ENCODE peak calls at places on chromosomes 11 and 22, in six cellular contexts. One of them, this sample, is unnamed.

GRCh38 chr11:2652857-2653643 is 46.7 kb downstream of the KCNQ1OT1 start:
- DNase-seq in astrocyte of the spinal cord: no peak
- DNase-seq in coronary artery: no peak
- DNase-seq in Caco-2: no peak
- DNase-seq in mesothelial cell of epicardium: no peak
- DNase-seq in nephron progenitor cell: no peak
- DNase-seq in this sample: no peak

GRCh38 chr11:98600103-98600502 is 420.6 kb upstream of the CNTN5 start:
- DNase-seq in astrocyte of the spinal cord: no peak
- DNase-seq in coronary artery: no peak
- DNase-seq in Caco-2: no peak
- DNase-seq in mesothelial cell of epicardium: no peak
- DNase-seq in nephron progenitor cell: no peak
- DNase-seq in this sample: no peak

GRCh38 chr22:37186997-37187522 is 987 bp downstream of the C1QTNF6 start:
- DNase-seq in astrocyte of the spinal cord: no peak
- DNase-seq in coronary artery: no peak
- DNase-seq in Caco-2: no peak
- DNase-seq in mesothelial cell of epicardium: no peak
- DNase-seq in nephron progenitor cell: no peak
- DNase-seq in this sample: no peak

GRCh38 chr22:36577019-36577418 is 48.1 kb upstream of the EIF3D start:
- DNase-seq in astrocyte of the spinal cord: peak
- DNase-seq in coronary artery: no peak
- DNase-seq in Caco-2: no peak
- DNase-seq in mesothelial cell of epicardium: no peak
- DNase-seq in nephron progenitor cell: no peak
- DNase-seq in this sample: no peak

GRCh38 chr22:42977574-42977973 is 37.4 kb downstream of the PACSIN2 start:
- DNase-seq in astrocyte of the spinal cord: no peak
- DNase-seq in coronary artery: no peak
- DNase-seq in Caco-2: no peak
- DNase-seq in mesothelial cell of epicardium: no peak
- DNase-seq in nephron progenitor cell: no peak
- DNase-seq in this sample: no peak

GRCh38 chr11:76629853-76630599 is 40.5 kb downstream of the LRRC32 start:
- DNase-seq in astrocyte of the spinal cord: no peak
- DNase-seq in coronary artery: no peak
- DNase-seq in Caco-2: no peak
- DNase-seq in mesothelial cell of epicardium: no peak
- DNase-seq in nephron progenitor cell: no peak
- DNase-seq in this sample: no peak

GRCh38 chr22:45684752-45685359 is 13.2 kb downstream of the ATXN10 start:
- DNase-seq in astrocyte of the spinal cord: no peak
- DNase-seq in coronary artery: no peak
- DNase-seq in Caco-2: no peak
- DNase-seq in mesothelial cell of epicardium: no peak
- DNase-seq in nephron progenitor cell: no peak
- DNase-seq in this sample: no peak

GRCh38 chr11:46438211-46438610 is 46.6 kb upstream of the CHRM4 start:
- DNase-seq in astrocyte of the spinal cord: no peak
- DNase-seq in coronary artery: no peak
- DNase-seq in Caco-2: no peak
- DNase-seq in mesothelial cell of epicardium: no peak
- DNase-seq in nephron progenitor cell: no peak
- DNase-seq in this sample: no peak

GRCh38 chr22:42933783-42934144 is 76.7 kb upstream of the ARFGAP3 start:
- DNase-seq in astrocyte of the spinal cord: peak
- DNase-seq in coronary artery: no peak
- DNase-seq in Caco-2: no peak
- DNase-seq in mesothelial cell of epicardium: no peak
- DNase-seq in nephron progenitor cell: no peak
- DNase-seq in this sample: no peak

GRCh38 chr22:39900306-39901227 is at the start of gene GRAP2:
- DNase-seq in astrocyte of the spinal cord: no peak
- DNase-seq in coronary artery: no peak
- DNase-seq in Caco-2: no peak
- DNase-seq in mesothelial cell of epicardium: no peak
- DNase-seq in nephron progenitor cell: no peak
- DNase-seq in this sample: no peak

GRCh38 chr11:29159552-29160465 is 857.0 kb downstream of the KCNA4 start:
- DNase-seq in astrocyte of the spinal cord: peak
- DNase-seq in coronary artery: no peak
- DNase-seq in Caco-2: peak
- DNase-seq in mesothelial cell of epicardium: peak
- DNase-seq in nephron progenitor cell: peak
- DNase-seq in this sample: peak

GRCh38 chr22:40348025-40348658 is 1.8 kb downstream of the ADSL start:
- DNase-seq in astrocyte of the spinal cord: peak
- DNase-seq in coronary artery: no peak
- DNase-seq in Caco-2: no peak
- DNase-seq in mesothelial cell of epicardium: no peak
- DNase-seq in nephron progenitor cell: peak
- DNase-seq in this sample: peak

GRCh38 chr11:20226936-20227335 is 66.7 kb upstream of the DBX1 start:
- DNase-seq in astrocyte of the spinal cord: no peak
- DNase-seq in coronary artery: no peak
- DNase-seq in Caco-2: no peak
- DNase-seq in mesothelial cell of epicardium: no peak
- DNase-seq in nephron progenitor cell: no peak
- DNase-seq in this sample: no peak

GRCh38 chr11:73265278-73265810 is 6.8 kb upstream of the P2RY6 start:
- DNase-seq in astrocyte of the spinal cord: no peak
- DNase-seq in coronary artery: peak
- DNase-seq in Caco-2: no peak
- DNase-seq in mesothelial cell of epicardium: no peak
- DNase-seq in nephron progenitor cell: no peak
- DNase-seq in this sample: no peak

GRCh38 chr22:46280999-46281623 is 13.3 kb downstream of the TTC38 start:
- DNase-seq in astrocyte of the spinal cord: no peak
- DNase-seq in coronary artery: no peak
- DNase-seq in Caco-2: no peak
- DNase-seq in mesothelial cell of epicardium: no peak
- DNase-seq in nephron progenitor cell: no peak
- DNase-seq in this sample: no peak

GRCh38 chr11:39367526-39367925 is 2091.9 kb downstream of the LRRC4C start:
- DNase-seq in astrocyte of the spinal cord: no peak
- DNase-seq in coronary artery: no peak
- DNase-seq in Caco-2: no peak
- DNase-seq in mesothelial cell of epicardium: no peak
- DNase-seq in nephron progenitor cell: no peak
- DNase-seq in this sample: no peak

GRCh38 chr11:10379022-10379421 is 74.1 kb downstream of the ADM start:
- DNase-seq in astrocyte of the spinal cord: no peak
- DNase-seq in coronary artery: no peak
- DNase-seq in Caco-2: no peak
- DNase-seq in mesothelial cell of epicardium: no peak
- DNase-seq in nephron progenitor cell: peak
- DNase-seq in this sample: peak

GRCh38 chr11:115306703-115307102 is 197.5 kb downstream of the CADM1 start:
- DNase-seq in astrocyte of the spinal cord: no peak
- DNase-seq in coronary artery: no peak
- DNase-seq in Caco-2: no peak
- DNase-seq in mesothelial cell of epicardium: no peak
- DNase-seq in nephron progenitor cell: no peak
- DNase-seq in this sample: no peak

GRCh38 chr22:17418890-17419324 is 49.6 kb downstream of the CECR2 start:
- DNase-seq in astrocyte of the spinal cord: no peak
- DNase-seq in coronary artery: no peak
- DNase-seq in Caco-2: no peak
- DNase-seq in mesothelial cell of epicardium: no peak
- DNase-seq in nephron progenitor cell: no peak
- DNase-seq in this sample: no peak

GRCh38 chr11:26844963-26845362 is 123.1 kb upstream of the SLC5A12 start:
- DNase-seq in astrocyte of the spinal cord: no peak
- DNase-seq in coronary artery: no peak
- DNase-seq in Caco-2: no peak
- DNase-seq in mesothelial cell of epicardium: no peak
- DNase-seq in nephron progenitor cell: no peak
- DNase-seq in this sample: no peak

GRCh38 chr11:29485641-29486040 is 531.2 kb downstream of the KCNA4 start:
- DNase-seq in astrocyte of the spinal cord: no peak
- DNase-seq in coronary artery: no peak
- DNase-seq in Caco-2: no peak
- DNase-seq in mesothelial cell of epicardium: no peak
- DNase-seq in nephron progenitor cell: no peak
- DNase-seq in this sample: no peak

GRCh38 chr11:33734441-33735165 is 1.6 kb downstream of the CD59 start:
- DNase-seq in astrocyte of the spinal cord: peak
- DNase-seq in coronary artery: no peak
- DNase-seq in Caco-2: no peak
- DNase-seq in mesothelial cell of epicardium: no peak
- DNase-seq in nephron progenitor cell: no peak
- DNase-seq in this sample: no peak

GRCh38 chr11:48170176-48170839 is 46.3 kb upstream of the OR4B1 start:
- DNase-seq in astrocyte of the spinal cord: peak
- DNase-seq in coronary artery: no peak
- DNase-seq in Caco-2: no peak
- DNase-seq in mesothelial cell of epicardium: no peak
- DNase-seq in nephron progenitor cell: no peak
- DNase-seq in this sample: no peak

GRCh38 chr11:65183201-65183891 is 1.6 kb downstream of the CAPN1 start:
- DNase-seq in astrocyte of the spinal cord: no peak
- DNase-seq in coronary artery: no peak
- DNase-seq in Caco-2: no peak
- DNase-seq in mesothelial cell of epicardium: no peak
- DNase-seq in nephron progenitor cell: no peak
- DNase-seq in this sample: no peak

GRCh38 chr11:16924826-16925494 is 89.3 kb downstream of the PLEKHA7 start:
- DNase-seq in astrocyte of the spinal cord: peak
- DNase-seq in coronary artery: no peak
- DNase-seq in Caco-2: peak
- DNase-seq in mesothelial cell of epicardium: peak
- DNase-seq in nephron progenitor cell: peak
- DNase-seq in this sample: peak

GRCh38 chr11:65071907-65072630 is 11.8 kb downstream of the CDCA5 start:
- DNase-seq in astrocyte of the spinal cord: no peak
- DNase-seq in coronary artery: no peak
- DNase-seq in Caco-2: no peak
- DNase-seq in mesothelial cell of epicardium: no peak
- DNase-seq in nephron progenitor cell: no peak
- DNase-seq in this sample: no peak

GRCh38 chr11:47109882-47110281 is 66.8 kb downstream of the ARFGAP2 start:
- DNase-seq in astrocyte of the spinal cord: no peak
- DNase-seq in coronary artery: no peak
- DNase-seq in Caco-2: no peak
- DNase-seq in mesothelial cell of epicardium: no peak
- DNase-seq in nephron progenitor cell: no peak
- DNase-seq in this sample: no peak

GRCh38 chr11:128190312-128190711 is 397.0 kb downstream of the ETS1 start:
- DNase-seq in astrocyte of the spinal cord: no peak
- DNase-seq in coronary artery: no peak
- DNase-seq in Caco-2: no peak
- DNase-seq in mesothelial cell of epicardium: no peak
- DNase-seq in nephron progenitor cell: no peak
- DNase-seq in this sample: no peak

GRCh38 chr11:77775941-77776340 is 44.6 kb downstream of the RSF1 start:
- DNase-seq in astrocyte of the spinal cord: no peak
- DNase-seq in coronary artery: no peak
- DNase-seq in Caco-2: no peak
- DNase-seq in mesothelial cell of epicardium: no peak
- DNase-seq in nephron progenitor cell: no peak
- DNase-seq in this sample: no peak
- TF ChIP-seq CTCF in astrocyte of the spinal cord: no peak
- TF ChIP-seq CTCF in coronary artery: no peak
- TF ChIP-seq CTCF in Caco-2: no peak
- TF ChIP-seq CTCF in mesothelial cell of epicardium: no peak
- TF ChIP-seq CTCF in nephron progenitor cell: no peak
- TF ChIP-seq CTCF in this sample: no peak

GRCh38 chr22:19816372-19817119 is 38.1 kb downstream of the GNB1L start:
- DNase-seq in astrocyte of the spinal cord: no peak
- DNase-seq in coronary artery: no peak
- DNase-seq in Caco-2: no peak
- DNase-seq in mesothelial cell of epicardium: peak
- DNase-seq in nephron progenitor cell: no peak
- DNase-seq in this sample: no peak

GRCh38 chr22:19818264-19819208 is 36.1 kb downstream of the GNB1L start:
- DNase-seq in astrocyte of the spinal cord: no peak
- DNase-seq in coronary artery: peak
- DNase-seq in Caco-2: no peak
- DNase-seq in mesothelial cell of epicardium: peak
- DNase-seq in nephron progenitor cell: no peak
- DNase-seq in this sample: peak

GRCh38 chr22:19815823-19816290 is 38.8 kb downstream of the GNB1L start:
- DNase-seq in astrocyte of the spinal cord: no peak
- DNase-seq in coronary artery: no peak
- DNase-seq in Caco-2: no peak
- DNase-seq in mesothelial cell of epicardium: peak
- DNase-seq in nephron progenitor cell: no peak
- DNase-seq in this sample: no peak

GRCh38 chr22:19819209-19819910 is 35.3 kb downstream of the GNB1L start:
- DNase-seq in astrocyte of the spinal cord: no peak
- DNase-seq in coronary artery: peak
- DNase-seq in Caco-2: no peak
- DNase-seq in mesothelial cell of epicardium: peak
- DNase-seq in nephron progenitor cell: no peak
- DNase-seq in this sample: no peak

DNA sequence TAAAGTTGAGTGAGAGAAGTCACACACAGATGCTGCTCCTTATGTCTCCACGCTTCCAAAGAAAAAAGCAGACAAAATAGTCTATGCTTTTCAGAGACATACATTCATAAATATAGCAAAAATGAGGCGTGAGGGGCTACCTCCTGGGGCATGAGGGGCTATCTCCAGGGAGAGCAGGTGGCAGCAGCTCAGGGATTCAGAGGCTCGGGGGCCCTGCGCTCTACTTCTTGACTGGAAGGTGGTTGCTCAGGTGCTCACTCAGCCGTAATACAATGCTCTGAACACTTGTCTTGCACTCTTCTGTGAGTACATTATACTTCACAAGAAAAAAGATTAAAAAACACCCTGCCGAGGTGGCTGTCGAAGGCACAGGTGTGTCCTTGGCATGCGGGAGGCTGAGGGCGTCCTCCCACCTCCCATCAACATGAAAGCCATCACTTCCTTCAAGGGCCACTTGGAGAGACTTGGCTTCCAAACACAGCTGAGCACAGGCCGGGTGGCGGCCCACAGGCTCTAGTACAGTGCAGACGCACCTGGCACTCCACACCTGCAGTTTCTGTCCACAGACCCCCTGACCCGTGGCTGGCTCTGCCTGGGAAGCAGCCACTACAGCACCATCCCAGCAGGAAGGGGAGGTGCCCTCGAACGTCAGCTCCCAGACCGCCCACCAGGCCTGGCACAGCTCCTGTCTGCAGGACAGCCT is 37.0 kb downstream of the GNB1L start:
- DNase-seq in astrocyte of the spinal cord: no peak
- DNase-seq in coronary artery: no peak
- DNase-seq in Caco-2: no peak
- DNase-seq in mesothelial cell of epicardium: peak
- DNase-seq in nephron progenitor cell: no peak
- DNase-seq in this sample: no peak
- TF ChIP-seq CTCF in astrocyte of the spinal cord: no peak
- TF ChIP-seq CTCF in coronary artery: no peak
- TF ChIP-seq CTCF in Caco-2: no peak
- TF ChIP-seq CTCF in mesothelial cell of epicardium: no peak
- TF ChIP-seq CTCF in nephron progenitor cell: no peak
- TF ChIP-seq CTCF in this sample: no peak

GRCh38 chr11:12682288-12682687 is 8.1 kb downstream of the TEAD1 start:
- DNase-seq in astrocyte of the spinal cord: no peak
- DNase-seq in coronary artery: no peak
- DNase-seq in Caco-2: no peak
- DNase-seq in mesothelial cell of epicardium: no peak
- DNase-seq in nephron progenitor cell: no peak
- DNase-seq in this sample: no peak
- TF ChIP-seq CTCF in astrocyte of the spinal cord: no peak
- TF ChIP-seq CTCF in coronary artery: no peak
- TF ChIP-seq CTCF in Caco-2: no peak
- TF ChIP-seq CTCF in mesothelial cell of epicardium: no peak
- TF ChIP-seq CTCF in nephron progenitor cell: no peak
- TF ChIP-seq CTCF in this sample: no peak

GRCh38 chr22:31944700-31945477 is 554 bp downstream of the YWHAH start:
- DNase-seq in astrocyte of the spinal cord: peak
- DNase-seq in coronary artery: peak
- DNase-seq in Caco-2: no peak
- DNase-seq in mesothelial cell of epicardium: peak
- DNase-seq in nephron progenitor cell: peak
- DNase-seq in this sample: peak
- TF ChIP-seq CTCF in astrocyte of the spinal cord: peak
- TF ChIP-seq CTCF in coronary artery: no peak
- TF ChIP-seq CTCF in Caco-2: no peak
- TF ChIP-seq CTCF in mesothelial cell of epicardium: no peak
- TF ChIP-seq CTCF in nephron progenitor cell: no peak
- TF ChIP-seq CTCF in this sample: no peak